ENCODE peak calls at places on chromosome 13, in six cellular contexts. S, J, A, M, X and C are unnamed samples.

GRCh38 chr13:19888799-19889198 is 25.4 kb upstream of the ZMYM5 start:
- DNase-seq in S (no peak), J (no peak), A (no peak), M (no peak), X (no peak), C (no peak)

GRCh38 chr13:106087201-106087600 is 448.3 kb downstream of the EFNB2 start:
- DNase-seq in S (no peak), J (no peak), A (no peak), M (no peak), X (no peak), C (no peak)

GRCh38 chr13:94617389-94618000 is 15.8 kb downstream of the GPR180 start:
- DNase-seq in S (no peak), J (no peak), A (no peak), M (no peak), X (peak), C (no peak)

GRCh38 chr13:62212246-62212645 is 796.6 kb upstream of the PCDH20 start:
- DNase-seq in S (no peak), J (no peak), A (no peak), M (no peak), X (no peak), C (no peak)

GRCh38 chr13:29129616-29130015 is 309.5 kb downstream of the MTUS2 start:
- DNase-seq in S (no peak), J (no peak), A (no peak), M (no peak), X (no peak), C (no peak)

GRCh38 chr13:19772306-19772705 is 10.4 kb downstream of the PSPC1 start:
- DNase-seq in S (no peak), J (no peak), A (no peak), M (no peak), X (no peak), C (no peak)

GRCh38 chr13:39879286-39880035 is 224.0 kb downstream of the COG6 start:
- DNase-seq in S (no peak), J (no peak), A (no peak), M (no peak), X (no peak), C (no peak)

GRCh38 chr13:103044054-103044453 is 22.2 kb downstream of the SLC10A2 start:
- DNase-seq in S (no peak), J (no peak), A (no peak), M (no peak), X (no peak), C (no peak)

GRCh38 chr13:97945792-97946419 is 7.6 kb upstream of the IPO5 start:
- DNase-seq in S (no peak), J (no peak), A (no peak), M (no peak), X (no peak), C (no peak)

GRCh38 chr13:51858433-51859247 is 3.1 kb upstream of the CCDC70 start:
- DNase-seq in S (no peak), J (no peak), A (no peak), M (no peak), X (no peak), C (no peak)

GRCh38 chr13:55761986-55762385 is 1378.7 kb upstream of the PRR20A start:
- DNase-seq in S (no peak), J (no peak), A (no peak), M (no peak), X (no peak), C (no peak)

GRCh38 chr13:111521030-111521429 is 200.6 kb downstream of the TEX29 start:
- DNase-seq in S (no peak), J (no peak), A (no peak), M (no peak), X (no peak), C (no peak)

GRCh38 chr13:75870397-75870801 is 234.3 kb downstream of the LMO7 start:
- DNase-seq in S (no peak), J (no peak), A (no peak), M (no peak), X (no peak), C (no peak)

GRCh38 chr13:83211301-83211700 is 671.0 kb downstream of the SLITRK1 start:
- DNase-seq in S (no peak), J (no peak), A (no peak), M (no peak), X (no peak), C (no peak)

GRCh38 chr13:79225487-79226232 is 180.4 kb downstream of the RBM26 start:
- DNase-seq in S (no peak), J (no peak), A (no peak), M (no peak), X (no peak), C (no peak)

GRCh38 chr13:38686635-38687245 is at the start of gene FREM2:
- DNase-seq in S (peak), J (no peak), A (peak), M (peak), X (no peak), C (no peak)

GRCh38 chr13:100674363-100674847 is at the start of gene TMTC4:
- DNase-seq in S (peak), J (peak), A (peak), M (no peak), X (peak), C (no peak)

GRCh38 chr13:60230593-60230992 is 66.9 kb upstream of the DIAPH3 start:
- DNase-seq in S (no peak), J (no peak), A (no peak), M (no peak), X (no peak), C (no peak)

GRCh38 chr13:59360108-59360507 is 803.6 kb downstream of the DIAPH3 start:
- DNase-seq in S (no peak), J (no peak), A (no peak), M (no peak), X (no peak), C (no peak)

GRCh38 chr13:33126909-33127607 is 110.8 kb downstream of the KL start:
- DNase-seq in S (no peak), J (no peak), A (no peak), M (no peak), X (no peak), C (no peak)

GRCh38 chr13:40215311-40215710 is 451.1 kb downstream of the FOXO1 start:
- DNase-seq in S (no peak), J (no peak), A (no peak), M (no peak), X (no peak), C (no peak)

GRCh38 chr13:76711515-76712182 is 174.6 kb downstream of the KCTD12 start:
- DNase-seq in S (no peak), J (no peak), A (no peak), M (no peak), X (no peak), C (no peak)

GRCh38 chr13:23159205-23159586 is 21.6 kb upstream of the SGCG start:
- DNase-seq in S (no peak), J (no peak), A (peak), M (peak), X (no peak), C (no peak)

GRCh38 chr13:60066206-60066605 is 97.5 kb downstream of the DIAPH3 start:
- DNase-seq in S (no peak), J (no peak), A (no peak), M (no peak), X (no peak), C (no peak)

GRCh38 chr13:33270906-33271538 is 14.5 kb downstream of the STARD13 start:
- DNase-seq in S (no peak), J (no peak), A (no peak), M (no peak), X (no peak), C (no peak)

GRCh38 chr13:51957377-51958216 is 53.7 kb downstream of the ATP7B start:
- DNase-seq in S (no peak), J (no peak), A (no peak), M (no peak), X (no peak), C (no peak)

GRCh38 chr13:79483302-79483701 is 2.3 kb downstream of the NDFIP2 start:
- DNase-seq in S (no peak), J (no peak), A (no peak), M (no peak), X (no peak), C (no peak)

GRCh38 chr13:51532736-51533197 is 51.5 kb upstream of the WDFY2 start:
- DNase-seq in S (no peak), J (no peak), A (no peak), M (no peak), X (no peak), C (no peak)

GRCh38 chr13:29583073-29583785 is 12.3 kb downstream of the SLC7A1 start:
- DNase-seq in S (peak), J (no peak), A (no peak), M (no peak), X (no peak), C (no peak)